ENCODE peak calls at places on chromosomes 4 and X, in six cellular contexts. One of them, this sample, is unnamed.

GRCh38 chr4:40038972-40039371 is 17.7 kb upstream of the N4BP2 start:
- DNase-seq in PC-3: peak
- DNase-seq in MM.1S: no peak
- DNase-seq in SK-N-SH: no peak
- DNase-seq in neural progenitor cell: no peak
- DNase-seq in HCT116: no peak
- DNase-seq in this sample: no peak

GRCh38 chrX:14356401-14356800 is 172.9 kb upstream of the GLRA2 start:
- DNase-seq in PC-3: peak
- DNase-seq in MM.1S: no peak
- DNase-seq in SK-N-SH: no peak
- DNase-seq in neural progenitor cell: no peak
- DNase-seq in HCT116: no peak
- DNase-seq in this sample: no peak

GRCh38 chr4:82864336-82865001 is 26.5 kb downstream of the SEC31A start:
- DNase-seq in PC-3: no peak
- DNase-seq in MM.1S: no peak
- DNase-seq in SK-N-SH: no peak
- DNase-seq in neural progenitor cell: no peak
- DNase-seq in HCT116: no peak
- DNase-seq in this sample: no peak

GRCh38 chr4:141036786-141037185 is 96.5 kb downstream of the RNF150 start:
- DNase-seq in PC-3: no peak
- DNase-seq in MM.1S: no peak
- DNase-seq in SK-N-SH: no peak
- DNase-seq in neural progenitor cell: no peak
- DNase-seq in HCT116: no peak
- DNase-seq in this sample: no peak

GRCh38 chr4:76977731-76978350 is 28.3 kb downstream of the SEPTIN11 start:
- DNase-seq in PC-3: peak
- DNase-seq in MM.1S: no peak
- DNase-seq in SK-N-SH: no peak
- DNase-seq in neural progenitor cell: no peak
- DNase-seq in HCT116: no peak
- DNase-seq in this sample: no peak

GRCh38 chr4:4323705-4324534 is 33.9 kb downstream of the ZBTB49 start:
- DNase-seq in PC-3: no peak
- DNase-seq in MM.1S: no peak
- DNase-seq in SK-N-SH: no peak
- DNase-seq in neural progenitor cell: no peak
- DNase-seq in HCT116: no peak
- DNase-seq in this sample: peak

GRCh38 chr4:143273170-143273917 is 63.3 kb upstream of the GAB1 start:
- DNase-seq in PC-3: no peak
- DNase-seq in MM.1S: no peak
- DNase-seq in SK-N-SH: no peak
- DNase-seq in neural progenitor cell: no peak
- DNase-seq in HCT116: no peak
- DNase-seq in this sample: no peak

GRCh38 chr4:77015390-77015789 is 60.4 kb downstream of the CCNI start:
- DNase-seq in PC-3: no peak
- DNase-seq in MM.1S: no peak
- DNase-seq in SK-N-SH: no peak
- DNase-seq in neural progenitor cell: no peak
- DNase-seq in HCT116: no peak
- DNase-seq in this sample: peak

GRCh38 chrX:19515615-19516105 is 352 bp upstream of the MAP3K15 start:
- DNase-seq in PC-3: peak
- DNase-seq in MM.1S: no peak
- DNase-seq in SK-N-SH: peak
- DNase-seq in neural progenitor cell: no peak
- DNase-seq in HCT116: no peak
- DNase-seq in this sample: peak

GRCh38 chrX:19512961-19513360 is 2.3 kb downstream of the MAP3K15 start:
- DNase-seq in PC-3: no peak
- DNase-seq in MM.1S: no peak
- DNase-seq in SK-N-SH: no peak
- DNase-seq in neural progenitor cell: no peak
- DNase-seq in HCT116: no peak
- DNase-seq in this sample: no peak

GRCh38 chrX:19512359-19512758 is 2.9 kb downstream of the MAP3K15 start:
- DNase-seq in PC-3: no peak
- DNase-seq in MM.1S: no peak
- DNase-seq in SK-N-SH: no peak
- DNase-seq in neural progenitor cell: no peak
- DNase-seq in HCT116: no peak
- DNase-seq in this sample: no peak

GRCh38 chrX:19513383-19513782 is 1.9 kb downstream of the MAP3K15 start:
- DNase-seq in PC-3: peak
- DNase-seq in MM.1S: no peak
- DNase-seq in SK-N-SH: peak
- DNase-seq in neural progenitor cell: peak
- DNase-seq in HCT116: no peak
- DNase-seq in this sample: peak

GRCh38 chrX:19514791-19515614 is at the start of gene MAP3K15:
- DNase-seq in PC-3: peak
- DNase-seq in MM.1S: peak
- DNase-seq in SK-N-SH: peak
- DNase-seq in neural progenitor cell: peak
- DNase-seq in HCT116: no peak
- DNase-seq in this sample: peak
- TF ChIP-seq CTCF in PC-3: no peak
- TF ChIP-seq CTCF in MM.1S: no peak
- TF ChIP-seq CTCF in SK-N-SH: no peak
- TF ChIP-seq CTCF in neural progenitor cell: peak
- TF ChIP-seq CTCF in HCT116: no peak
- TF ChIP-seq CTCF in this sample: no peak

DNA sequence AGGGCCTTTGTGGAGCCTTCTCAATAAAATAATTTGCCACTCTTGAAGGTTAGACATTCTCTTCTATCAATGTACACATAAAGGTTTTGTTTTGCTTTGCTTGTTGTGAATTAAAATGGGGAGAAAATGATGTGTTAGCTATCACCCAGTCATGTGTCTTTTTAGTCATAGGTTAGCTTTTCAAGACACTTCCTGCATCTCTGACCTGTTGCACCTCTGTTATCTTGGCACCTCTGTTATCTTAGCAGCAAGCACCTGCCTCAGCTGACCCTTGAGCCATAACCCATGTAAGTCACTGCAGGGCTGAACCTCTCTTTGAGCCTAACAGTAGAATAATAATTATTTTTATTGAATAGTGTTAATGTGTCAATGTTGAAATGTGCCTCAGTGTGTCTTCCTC is 1.0 kb downstream of the TMEM144 start:
- DNase-seq in PC-3: no peak
- DNase-seq in MM.1S: no peak
- DNase-seq in SK-N-SH: no peak
- DNase-seq in neural progenitor cell: no peak
- DNase-seq in HCT116: no peak
- DNase-seq in this sample: no peak
- H3K4me3 ChIP-seq in PC-3: peak
- H3K4me3 ChIP-seq in MM.1S: peak
- H3K4me3 ChIP-seq in SK-N-SH: no peak
- H3K4me3 ChIP-seq in neural progenitor cell: no peak
- H3K4me3 ChIP-seq in HCT116: peak
- H3K4me3 ChIP-seq in this sample: peak

GRCh38 chr4:175971393-175972179 is 94.1 kb upstream of the WDR17 start:
- DNase-seq in PC-3: no peak
- DNase-seq in MM.1S: no peak
- DNase-seq in SK-N-SH: no peak
- DNase-seq in neural progenitor cell: peak
- DNase-seq in HCT116: no peak
- DNase-seq in this sample: peak
- TF ChIP-seq EZH2phosphoT487 in PC-3: no peak
- TF ChIP-seq EZH2phosphoT487 in MM.1S: no peak
- TF ChIP-seq EZH2phosphoT487 in SK-N-SH: no peak
- TF ChIP-seq EZH2phosphoT487 in neural progenitor cell: no peak
- TF ChIP-seq EZH2phosphoT487 in HCT116: no peak
- TF ChIP-seq EZH2phosphoT487 in this sample: no peak

GRCh38 chr4:7377223-7377865 is 57.4 kb downstream of the PSAPL1 start:
- DNase-seq in PC-3: no peak
- DNase-seq in MM.1S: no peak
- DNase-seq in SK-N-SH: peak
- DNase-seq in neural progenitor cell: no peak
- DNase-seq in HCT116: no peak
- DNase-seq in this sample: no peak

GRCh38 chr4:7372673-7373072 is 62.1 kb downstream of the PSAPL1 start:
- DNase-seq in PC-3: no peak
- DNase-seq in MM.1S: no peak
- DNase-seq in SK-N-SH: no peak
- DNase-seq in neural progenitor cell: no peak
- DNase-seq in HCT116: no peak
- DNase-seq in this sample: no peak

GRCh38 chr4:7374571-7374970 is 60.2 kb downstream of the PSAPL1 start:
- DNase-seq in PC-3: no peak
- DNase-seq in MM.1S: no peak
- DNase-seq in SK-N-SH: no peak
- DNase-seq in neural progenitor cell: no peak
- DNase-seq in HCT116: no peak
- DNase-seq in this sample: no peak

GRCh38 chr4:7379161-7379560 is 55.6 kb downstream of the PSAPL1 start:
- DNase-seq in PC-3: no peak
- DNase-seq in MM.1S: no peak
- DNase-seq in SK-N-SH: no peak
- DNase-seq in neural progenitor cell: no peak
- DNase-seq in HCT116: no peak
- DNase-seq in this sample: no peak

GRCh38 chr4:7375427-7375826 is 59.3 kb downstream of the PSAPL1 start:
- DNase-seq in PC-3: no peak
- DNase-seq in MM.1S: no peak
- DNase-seq in SK-N-SH: no peak
- DNase-seq in neural progenitor cell: no peak
- DNase-seq in HCT116: no peak
- DNase-seq in this sample: no peak
- TF ChIP-seq CTCF in PC-3: no peak
- TF ChIP-seq CTCF in MM.1S: no peak
- TF ChIP-seq CTCF in SK-N-SH: no peak
- TF ChIP-seq CTCF in neural progenitor cell: no peak
- TF ChIP-seq CTCF in HCT116: no peak
- TF ChIP-seq CTCF in this sample: no peak

GRCh38 chr4:94758141-94758699 is 465 bp downstream of the BMPR1B start:
- DNase-seq in PC-3: peak
- DNase-seq in MM.1S: no peak
- DNase-seq in SK-N-SH: peak
- DNase-seq in neural progenitor cell: peak
- DNase-seq in HCT116: no peak
- DNase-seq in this sample: peak
- H3K4me3 ChIP-seq in PC-3: peak
- H3K4me3 ChIP-seq in MM.1S: no peak
- H3K4me3 ChIP-seq in SK-N-SH: peak
- H3K4me3 ChIP-seq in neural progenitor cell: peak
- H3K4me3 ChIP-seq in HCT116: no peak
- H3K4me3 ChIP-seq in this sample: peak

GRCh38 chrX:68443155-68443868 is 10.0 kb upstream of the OPHN1 start:
- DNase-seq in PC-3: peak
- DNase-seq in MM.1S: peak
- DNase-seq in SK-N-SH: no peak
- DNase-seq in neural progenitor cell: no peak
- DNase-seq in HCT116: no peak
- DNase-seq in this sample: no peak
- TF ChIP-seq EZH2phosphoT487 in PC-3: no peak
- TF ChIP-seq EZH2phosphoT487 in MM.1S: no peak
- TF ChIP-seq EZH2phosphoT487 in SK-N-SH: no peak
- TF ChIP-seq EZH2phosphoT487 in neural progenitor cell: no peak
- TF ChIP-seq EZH2phosphoT487 in HCT116: no peak
- TF ChIP-seq EZH2phosphoT487 in this sample: no peak